ENCODE peak calls at places on chromosomes 2 and 18, in seven cellular contexts. R is heart left ventricle, T is MG63, C is aorta, N is heart right ventricle, P is AG10803, Z is Panc1. M is an unnamed sample.

GRCh38 chr2:71471276-71471675 is 17.9 kb downstream of the DYSF start:
- DNase-seq in T (peak; percentile 15), P (peak; percentile 76), N (no peak), Z (no peak), C (peak; percentile 3), R (no peak), M (no peak)

GRCh38 chr2:196331143-196331542 is 159.8 kb upstream of the STK17B start:
- DNase-seq in R (peak; percentile 28), Z (peak; percentile 15), C (no peak), T (peak; percentile 79), P (peak; percentile 80), N (no peak), M (no peak)

GRCh38 chr2:234494361-234495075 is 2.4 kb downstream of the ARL4C start:
- DNase-seq in T (peak; percentile 22), R (no peak), N (no peak), P (peak; percentile 56), Z (no peak), C (no peak), M (no peak)

GRCh38 chr2:226295123-226295522 is 504.5 kb downstream of the IRS1 start:
- DNase-seq in P (no peak), N (no peak), Z (no peak), T (no peak), R (no peak), C (no peak), M (no peak)

GRCh38 chr18:79800353-79801180 is 2.8 kb downstream of the KCNG2 start:
- DNase-seq in C (peak; percentile 68), T (no peak), R (no peak), N (no peak), P (no peak), Z (no peak), M (no peak)

GRCh38 chr2:16203069-16203468 is 262.7 kb downstream of the MYCN start:
- DNase-seq in R (no peak), C (no peak), Z (no peak), N (no peak), T (no peak), P (no peak), M (no peak)

GRCh38 chr2:156883828-156884615 is 373.5 kb upstream of the GALNT5 start:
- DNase-seq in T (no peak), P (peak; percentile 8), C (no peak), N (no peak), Z (no peak), R (no peak), M (no peak)

GRCh38 chr18:55738483-55739114 is 150.6 kb upstream of the TCF4 start:
- DNase-seq in T (no peak), R (no peak), N (no peak), P (no peak), Z (no peak), C (no peak), M (no peak)

GRCh38 chr2:26314243-26314642 is 31.7 kb upstream of the SELENOI start:
- DNase-seq in R (no peak), C (no peak), P (no peak), N (no peak), T (no peak), Z (no peak), M (no peak)

GRCh38 chr2:210363876-210364275 is 48.9 kb upstream of the MYL1 start:
- DNase-seq in P (no peak), T (no peak), N (no peak), C (no peak), R (no peak), Z (no peak), M (no peak)

GRCh38 chr2:74267068-74267467 is 68.7 kb downstream of the MTHFD2 start:
- DNase-seq in C (no peak), T (no peak), N (no peak), R (no peak), Z (no peak), P (no peak), M (peak; percentile 6)

GRCh38 chr2:105859694-105859951 is 114.9 kb downstream of the NCK2 start:
- DNase-seq in C (peak; percentile 17), P (no peak), R (no peak), N (no peak), T (no peak), Z (no peak), M (no peak)

GRCh38 chr2:187962538-187962937 is 329.1 kb upstream of the GULP1 start:
- DNase-seq in R (no peak), C (no peak), N (no peak), P (no peak), T (no peak), Z (no peak), M (no peak)

GRCh38 chr2:9803023-9803805 is 40.1 kb upstream of the TAF1B start:
- DNase-seq in R (no peak), C (peak; percentile 75), T (peak; percentile 82), Z (no peak), P (peak; percentile 15), N (no peak), M (no peak)

GRCh38 chr2:233801357-233802131 is 23.4 kb downstream of the MROH2A start:
- DNase-seq in Z (no peak), R (no peak), C (no peak), N (no peak), P (no peak), T (peak; percentile 28), M (no peak)

GRCh38 chr2:168033966-168034365 is 213.4 kb downstream of the STK39 start:
- DNase-seq in T (no peak), C (no peak), R (no peak), Z (no peak), P (no peak), N (no peak), M (no peak)

GRCh38 chr2:190023860-190024259 is 38.7 kb downstream of the MSTN start:
- DNase-seq in P (peak; percentile 33), T (no peak), N (no peak), C (no peak), Z (peak; percentile 30), R (no peak), M (no peak)

GRCh38 chr2:159009940-159010339 is 41.5 kb downstream of the TANC1 start:
- DNase-seq in Z (no peak), P (peak; percentile 41), C (no peak), N (no peak), T (no peak), R (no peak), M (no peak)

GRCh38 chr2:158973511-158973956 is 5.1 kb downstream of the TANC1 start:
- DNase-seq in P (no peak), R (no peak), N (no peak), T (no peak), C (no peak), Z (no peak), M (no peak)

GRCh38 chr2:192983173-192983572 is 788.4 kb upstream of the TMEFF2 start:
- DNase-seq in T (no peak), N (no peak), P (no peak), R (no peak), C (no peak), Z (no peak), M (no peak)

GRCh38 chr2:241775223-241776177 is 1.1 kb upstream of the GAL3ST2 start:
- DNase-seq in N (no peak), R (no peak), C (peak; percentile 74), T (peak; percentile 33), Z (no peak), P (no peak), M (no peak)

GRCh38 chr2:118577202-118577601 is 270.2 kb downstream of the EN1 start:
- DNase-seq in T (peak; percentile 7), N (no peak), R (no peak), C (no peak), P (peak; percentile 84), Z (no peak), M (no peak)

GRCh38 chr2:99682280-99683060 is 192.7 kb upstream of the REV1 start:
- DNase-seq in T (no peak), C (no peak), Z (no peak), P (peak; percentile 82), N (no peak), R (no peak), M (no peak)

GRCh38 chr2:188970201-188970600 is 4.0 kb upstream of the COL3A1 start:
- DNase-seq in R (no peak), T (no peak), Z (no peak), N (no peak), C (no peak), P (peak; percentile 65), M (no peak)

GRCh38 chr2:174634130-174635014 is 36.8 kb upstream of the WIPF1 start:
- DNase-seq in Z (no peak), P (peak; percentile 22), T (no peak), C (no peak), N (no peak), R (no peak), M (peak; percentile 7)

GRCh38 chr2:80148906-80149305 is 155.6 kb downstream of the LRRTM1 start:
- DNase-seq in C (no peak), T (no peak), N (no peak), P (no peak), Z (no peak), R (no peak), M (no peak)

GRCh38 chr18:13626544-13626908 is 99.8 kb downstream of the FAM210A start:
- DNase-seq in C (no peak), Z (no peak), P (no peak), T (no peak), R (no peak), N (no peak), M (no peak)

GRCh38 chr2:36397728-36398413 is 42.3 kb downstream of the CRIM1 start:
- DNase-seq in N (no peak), P (no peak), Z (no peak), R (no peak), C (no peak), T (peak; percentile 30), M (no peak)

GRCh38 chr18:79791141-79791972 is 6.4 kb upstream of the KCNG2 start:
- DNase-seq in N (no peak), C (peak; percentile 46), P (peak; percentile 99), Z (no peak), T (peak; percentile 26), R (peak; percentile 40), M (no peak)

GRCh38 chr2:3203497-3204019 is 174.1 kb downstream of the EIPR1 start:
- DNase-seq in Z (no peak), R (no peak), T (no peak), N (no peak), P (no peak), C (no peak), M (no peak)

GRCh38 chr2:29186812-29187211 is 71.6 kb downstream of the CLIP4 start:
- DNase-seq in R (no peak), P (no peak), Z (no peak), N (no peak), T (no peak), C (no peak), M (no peak)

GRCh38 chr2:158668394-158668793 is 126.7 kb upstream of the DAPL1 start:
- DNase-seq in N (no peak), Z (no peak), T (no peak), R (no peak), P (no peak), C (no peak), M (no peak)

GRCh38 chr2:25557179-25558036 is 116.0 kb downstream of the DTNB start:
- DNase-seq in N (no peak), P (no peak), Z (no peak), C (no peak), T (no peak), R (no peak), M (no peak)

GRCh38 chr2:182946949-182947348 is 80.5 kb upstream of the FRZB start:
- DNase-seq in R (no peak), P (no peak), Z (no peak), N (no peak), T (no peak), C (no peak), M (no peak)

GRCh38 chr2:168456526-168457176 is 579 bp downstream of the CERS6 start:
- DNase-seq in P (no peak), T (peak; percentile 48), N (peak; percentile 45), Z (no peak), R (peak; percentile 56), C (peak; percentile 80), M (no peak)

GRCh38 chr2:39686470-39686869 is 20.8 kb downstream of the TMEM178A start:
- DNase-seq in Z (no peak), R (no peak), N (no peak), P (no peak), T (no peak), C (no peak), M (no peak)

GRCh38 chr18:44733754-44734465 is 53.2 kb downstream of the SETBP1 start:
- DNase-seq in Z (no peak), N (no peak), R (no peak), C (no peak), P (no peak), T (no peak), M (no peak)